ENCODE peak calls at places on chromosome X, in seven cellular contexts. Z is A549; B is stimulated activated CD4-positive, alpha-beta T cell treated with anti-CD3 and anti-CD28 coated beads, Interleukin-15, amount 100 ng/mL, for 1 hour; T is non-pigmented ciliary epithelial cell; A is mucosa of gallbladder; Q is activated CD4-positive, alpha-beta T cell treated with anti-CD3 and anti-CD28 coated beads, Interleukin-2, amount 50 U/mL, for 1 hour; E is A673. S is an unnamed sample.

GRCh38 chrX:8848921-8849320 is 47.7 kb upstream of the FAM9A start:
- DNase-seq in B (no peak), Z (no peak), E (no peak), Q (no peak), T (no peak), A (no peak), S (no peak)

GRCh38 chrX:107102980-107103379 is 15.6 kb downstream of the RBM41 start:
- DNase-seq in A (no peak), E (peak), B (no peak), Q (no peak), Z (peak), T (no peak), S (no peak)

GRCh38 chrX:76555816-76556215 is 128.3 kb downstream of the MAGEE1 start:
- DNase-seq in E (peak), B (no peak), A (no peak), Z (peak), Q (no peak), T (peak), S (peak)

GRCh38 chrX:134020910-134021309 is 35.5 kb upstream of the GPC3 start:
- DNase-seq in Z (no peak), T (no peak), E (no peak), B (no peak), Q (no peak), A (no peak), S (no peak)

GRCh38 chrX:40952855-40953254 is 132.4 kb upstream of the USP9X start:
- DNase-seq in E (no peak), A (no peak), Q (no peak), Z (no peak), B (no peak), T (no peak), S (no peak)

GRCh38 chrX:110944323-110944761 is 148.7 kb upstream of the CHRDL1 start:
- DNase-seq in T (no peak), Z (no peak), B (no peak), A (no peak), Q (no peak), E (no peak), S (no peak)

GRCh38 chrX:1751781-1752180 is 136.9 kb downstream of the ASMT start:
- DNase-seq in Z (no peak), B (no peak), A (no peak), T (no peak), E (peak), Q (no peak), S (no peak)

GRCh38 chrX:123422875-123423274 is 238.8 kb downstream of the GRIA3 start:
- DNase-seq in A (no peak), Z (peak), E (peak), Q (no peak), T (peak), B (no peak), S (no peak)

GRCh38 chrX:134810211-134810610 is 151.9 kb upstream of the PLAC1 start:
- DNase-seq in A (no peak), E (no peak), Z (no peak), Q (no peak), B (no peak), T (no peak), S (no peak)

GRCh38 chrX:13755254-13755653 is 20.7 kb downstream of the OFD1 start:
- DNase-seq in Q (no peak), T (no peak), Z (no peak), B (no peak), E (no peak), A (no peak), S (no peak)

GRCh38 chrX:30812326-30812725 is 76.7 kb downstream of the TAB3 start:
- DNase-seq in A (no peak), E (no peak), Z (no peak), T (no peak), Q (no peak), B (no peak), S (no peak)

GRCh38 chrX:23815376-23815775 is 32.4 kb downstream of the SAT1 start:
- DNase-seq in A (no peak), T (no peak), Z (no peak), Q (no peak), E (no peak), B (no peak), S (no peak)

GRCh38 chrX:37921758-37922157 is 74.4 kb upstream of the DYNLT3 start:
- DNase-seq in E (peak), A (no peak), Q (no peak), B (no peak), Z (no peak), T (no peak), S (no peak)

GRCh38 chrX:20042221-20042620 is 51.4 kb upstream of the BCLAF3 start:
- DNase-seq in Q (no peak), Z (no peak), B (no peak), T (no peak), A (no peak), E (no peak), S (no peak)

GRCh38 chrX:49934148-49934547 is 11.8 kb downstream of the CLCN5 start:
- DNase-seq in A (no peak), Q (no peak), T (no peak), B (no peak), Z (no peak), E (no peak), S (no peak)

GRCh38 chrX:136353519-136354095 is 52.8 kb downstream of the ADGRG4 start:
- DNase-seq in T (no peak), E (no peak), A (no peak), Q (no peak), B (no peak), Z (no peak), S (no peak)

GRCh38 chrX:20500171-20500865 is 233.6 kb upstream of the RPS6KA3 start:
- DNase-seq in T (no peak), B (no peak), E (no peak), A (no peak), Q (peak), Z (no peak), S (no peak)

GRCh38 chrX:77442728-77443127 is 4.5 kb upstream of the FGF16 start:
- DNase-seq in Q (no peak), T (peak), B (no peak), E (no peak), Z (peak), A (no peak), S (peak)

GRCh38 chrX:53421772-53422090 is 723 bp downstream of the SMC1A start:
- DNase-seq in Z (no peak), Q (no peak), T (no peak), E (no peak), B (no peak), A (no peak), S (no peak)

GRCh38 chrX:22395372-22395771 is 122.7 kb downstream of the CBLL2 start:
- DNase-seq in A (no peak), E (peak), Q (no peak), B (no peak), T (no peak), Z (no peak), S (no peak)

GRCh38 chrX:46477435-46477834 is 67.8 kb downstream of the ZNF674 start:
- DNase-seq in A (no peak), T (peak), B (no peak), Q (no peak), Z (no peak), E (no peak), S (no peak)

GRCh38 chrX:9147631-9148189 is 113.8 kb upstream of the FAM9B start:
- DNase-seq in A (no peak), Q (no peak), B (no peak), E (no peak), Z (no peak), T (no peak), S (no peak)

GRCh38 chrX:103918584-103919335 is 43.7 kb upstream of the TMSB15B start:
- DNase-seq in Q (peak), E (peak), A (peak), Z (peak), T (no peak), B (peak), S (no peak)

GRCh38 chrX:44072631-44073030 is 99.4 kb upstream of the NDP start:
- DNase-seq in B (no peak), E (no peak), Q (no peak), T (no peak), Z (no peak), A (no peak), S (no peak)

GRCh38 chrX:65406532-65406931 is 128.1 kb downstream of the LAS1L start:
- DNase-seq in E (peak), A (no peak), B (no peak), Q (peak), Z (no peak), T (no peak), S (no peak)

GRCh38 chrX:154696328-154697045 is 43.1 kb upstream of the CTAG2 start:
- DNase-seq in A (no peak), Z (peak), B (no peak), E (no peak), T (no peak), Q (no peak), S (no peak)

GRCh38 chrX:9333873-9334272 is 131.0 kb upstream of the TBL1X start:
- DNase-seq in Q (no peak), B (no peak), E (no peak), A (no peak), Z (no peak), T (no peak), S (no peak)

GRCh38 chrX:15376956-15377355 is 7.3 kb downstream of the VEGFD start:
- DNase-seq in B (no peak), Z (no peak), E (no peak), A (no peak), Q (no peak), T (no peak), S (no peak)